ENCODE peak calls at places on chromosomes 3 and 15, in seven cellular contexts. T, P, B, J, Y, N and W are unnamed samples.

GRCh38 chr3:186307594-186307993 is 54.4 kb downstream of the DGKG start:
- DNase-seq in T (peak; percentile 80), P (no peak), B (peak; percentile 41), J (no peak), Y (no peak), N (no peak), W (no peak)

GRCh38 chr3:165994293-165994692 is 157.1 kb upstream of the BCHE start:
- DNase-seq in T (no peak), P (no peak), B (no peak), J (no peak), Y (no peak), N (no peak), W (no peak)

GRCh38 chr3:157263027-157263426 is 103.1 kb upstream of the CCNL1 start:
- DNase-seq in T (no peak), P (no peak), B (peak; percentile 67), J (no peak), Y (no peak), N (no peak), W (no peak)

GRCh38 chr15:80744826-80745225 is 34.3 kb upstream of the CEMIP start:
- DNase-seq in T (no peak), P (no peak), B (peak; percentile 38), J (no peak), Y (no peak), N (no peak), W (no peak)

GRCh38 chr3:100401674-100402036 is 316 bp downstream of the LNP1 start:
- DNase-seq in T (peak; percentile 72), P (no peak), B (peak; percentile 55), J (peak; percentile 79), Y (peak; percentile 32), N (peak; percentile 43), W (no peak)

GRCh38 chr3:167941234-167941995 is 154.3 kb downstream of the GOLIM4 start:
- DNase-seq in T (peak; percentile 38), P (no peak), B (peak; percentile 94), J (no peak), Y (peak; percentile 3), N (peak; percentile 28), W (no peak)

GRCh38 chr3:135862361-135862760 is 103.2 kb upstream of the PPP2R3A start:
- DNase-seq in T (no peak), P (no peak), B (peak; percentile 68), J (no peak), Y (no peak), N (no peak), W (no peak)

GRCh38 chr15:52306270-52306669 is 10.7 kb upstream of the MYO5C start:
- DNase-seq in T (no peak), P (no peak), B (peak; percentile 45), J (no peak), Y (no peak), N (no peak), W (no peak)

GRCh38 chr3:170012683-170013400 is 25.0 kb upstream of the GPR160 start:
- DNase-seq in T (no peak), P (no peak), B (no peak), J (no peak), Y (no peak), N (no peak), W (no peak)

GRCh38 chr15:72796515-72797337 is 13.2 kb upstream of the ADPGK start:
- DNase-seq in T (peak; percentile 81), P (no peak), B (no peak), J (peak; percentile 89), Y (peak; percentile 6), N (peak; percentile 38), W (no peak)

GRCh38 chr3:188595890-188596376 is 442.0 kb downstream of the LPP start:
- DNase-seq in T (no peak), P (no peak), B (peak; percentile 90), J (no peak), Y (no peak), N (no peak), W (no peak)

GRCh38 chr3:140595295-140595694 is 82.6 kb upstream of the TRIM42 start:
- DNase-seq in T (no peak), P (no peak), B (peak; percentile 57), J (no peak), Y (no peak), N (no peak), W (no peak)

GRCh38 chr15:65569728-65570127 is 39.5 kb downstream of the HACD3 start:
- DNase-seq in T (no peak), P (no peak), B (no peak), J (no peak), Y (no peak), N (no peak), W (no peak)
- H3K36me3 ChIP-seq in T (peaks cover 36% of the 10 kb centered on the region), P (peaks cover 17% of the 10 kb centered on the region), B (peaks cover 39% of the 10 kb centered on the region), J (no peaks in the 10 kb centered on the region), Y (peaks cover 8% of the 10 kb centered on the region), N (peaks cover 37% of the 10 kb centered on the region), W (no peaks in the 10 kb centered on the region)

DNA sequence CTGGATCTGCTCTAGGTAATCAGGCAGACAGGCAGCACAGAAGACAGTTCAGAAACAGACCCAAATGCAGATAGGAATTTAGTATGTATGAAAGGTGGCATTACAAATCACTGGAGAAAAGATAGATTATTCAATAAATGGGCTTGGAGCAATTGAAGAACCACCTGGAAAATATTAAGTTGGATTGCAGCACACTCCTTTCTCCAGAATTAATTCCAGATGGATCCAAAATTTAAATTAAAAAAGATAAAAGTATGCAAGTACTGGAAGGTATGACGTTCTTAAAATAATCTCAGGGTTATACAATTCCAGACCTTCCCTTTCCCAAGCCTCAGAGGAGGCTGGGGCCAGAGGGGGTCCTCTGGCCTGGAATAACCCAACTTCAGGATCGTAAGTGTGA is 32.5 kb downstream of the HRH1 start:
- DNase-seq in T (no peak), P (no peak), B (no peak), J (no peak), Y (no peak), N (no peak), W (no peak)
- H3K27ac ChIP-seq in T (no peak overlapping the region), P (no peak overlapping the region), B (no peak overlapping the region), J (no peak overlapping the region), Y (no peak overlapping the region), N (no peak overlapping the region), W (peak overlapping the region; percentile 81)

GRCh38 chr15:48800811-48801460 is 9.9 kb downstream of the CEP152 start:
- DNase-seq in T (no peak), P (no peak), B (no peak), J (no peak), Y (no peak), N (no peak), W (no peak)

GRCh38 chr15:48802257-48802656 is 8.6 kb downstream of the CEP152 start:
- DNase-seq in T (no peak), P (no peak), B (no peak), J (no peak), Y (no peak), N (no peak), W (no peak)

GRCh38 chr15:48798319-48798718 is 12.6 kb downstream of the CEP152 start:
- DNase-seq in T (peak; percentile 83), P (no peak), B (no peak), J (no peak), Y (no peak), N (no peak), W (no peak)

GRCh38 chr15:48802867-48803266 is 8.0 kb downstream of the CEP152 start:
- DNase-seq in T (no peak), P (no peak), B (peak; percentile 97), J (no peak), Y (no peak), N (no peak), W (no peak)

GRCh38 chr15:48800245-48800644 is 10.6 kb downstream of the CEP152 start:
- DNase-seq in T (no peak), P (no peak), B (no peak), J (no peak), Y (no peak), N (no peak), W (no peak)
- H3K36me3 ChIP-seq in T (no peaks in the 10 kb centered on the region), P (no peaks in the 10 kb centered on the region), B (no peaks in the 10 kb centered on the region), J (no peaks in the 10 kb centered on the region), Y (no peaks in the 10 kb centered on the region), N (no peaks in the 10 kb centered on the region), W (no peaks in the 10 kb centered on the region)

GRCh38 chr3:129025108-129025507 is 24.0 kb downstream of the EFCC1 start:
- DNase-seq in T (no peak), P (no peak), B (no peak), J (peak; percentile 44), Y (no peak), N (no peak), W (no peak)
- H3K27ac ChIP-seq in T (no peak overlapping the region), P (no peak overlapping the region), B (no peak overlapping the region), J (no peak overlapping the region), Y (no peak overlapping the region), N (no peak overlapping the region), W (peak overlapping the region; percentile 62)

GRCh38 chr15:28114114-28114455 is 15.0 kb upstream of the OCA2 start:
- DNase-seq in T (no peak), P (no peak), B (no peak), J (no peak), Y (peak; percentile 86), N (no peak), W (peak; percentile 79)

GRCh38 chr15:28114721-28115622 is 15.9 kb upstream of the OCA2 start:
- DNase-seq in T (no peak), P (no peak), B (no peak), J (no peak), Y (peak; percentile 78), N (no peak), W (no peak)

GRCh38 chr15:28117591-28117990 is 18.5 kb upstream of the OCA2 start:
- DNase-seq in T (no peak), P (no peak), B (no peak), J (no peak), Y (no peak), N (no peak), W (no peak)

GRCh38 chr15:28116521-28117488 is 17.7 kb upstream of the OCA2 start:
- DNase-seq in T (no peak), P (no peak), B (no peak), J (no peak), Y (no peak), N (no peak), W (no peak)

GRCh38 chr15:28115871-28116270 is 16.8 kb upstream of the OCA2 start:
- DNase-seq in T (no peak), P (no peak), B (no peak), J (no peak), Y (no peak), N (no peak), W (no peak)
- H3K36me3 ChIP-seq in T (no peaks in the 10 kb centered on the region), P (peaks cover 38% of the 10 kb centered on the region), B (peaks cover 26% of the 10 kb centered on the region), J (no peaks in the 10 kb centered on the region), Y (peaks cover 29% of the 10 kb centered on the region), N (peaks cover 79% of the 10 kb centered on the region), W (peaks cover 67% of the 10 kb centered on the region)

DNA sequence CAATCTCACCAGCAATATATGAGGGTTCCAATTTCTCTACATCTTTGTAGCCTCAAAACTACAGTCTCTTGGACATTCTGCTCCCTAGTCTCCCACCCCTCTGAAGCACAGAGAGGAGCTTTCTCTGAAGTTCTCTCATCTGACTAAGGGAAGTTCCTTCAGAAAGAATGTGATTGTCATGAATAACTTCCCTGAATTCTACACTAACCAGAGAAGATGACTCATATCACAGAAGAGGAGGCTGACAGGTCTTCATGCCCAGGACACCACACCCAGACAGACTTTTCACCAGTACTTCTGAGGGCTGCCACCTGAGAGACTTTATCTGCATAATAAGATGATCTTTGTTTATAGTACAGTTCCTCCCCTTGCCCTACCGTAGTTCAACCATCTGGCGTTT is 52.8 kb downstream of the CDIN1 start:
- DNase-seq in T (no peak), P (no peak), B (peak; percentile 68), J (no peak), Y (no peak), N (no peak), W (no peak)
- H3K27ac ChIP-seq in T (no peak overlapping the region), P (no peak overlapping the region), B (no peak overlapping the region), J (no peak overlapping the region), Y (no peak overlapping the region), N (no peak overlapping the region), W (no peak overlapping the region)